ENCODE peak calls at places on chromosomes 5 and 9, in eight cellular contexts. One of them, this sample, is unnamed.

GRCh38 chr9:37998881-37999311 is 70.1 kb downstream of the SHB start:
- DNase-seq in activated T-cell treated with anti-CD3 and anti-CD28 coated beads, Interleukin-2, amount 50 U/mL, for 72 hours: no peak
- DNase-seq in stimulated activated CD8-positive, alpha-beta memory T cell treated with anti-CD3 and anti-CD28 coated beads, Interleukin-2, amount 100 ng/mL, for 1 hour: no peak
- DNase-seq in glutamatergic neuron: no peak
- DNase-seq in cardiac fibroblast: peak
- DNase-seq in SK-N-MC: no peak
- DNase-seq in NCI-H1105: no peak
- DNase-seq in GM12864: no peak
- DNase-seq in this sample: no peak

GRCh38 chr5:61319388-61320146 is 12.5 kb upstream of the ZSWIM6 start:
- DNase-seq in GM12864: peak
- DNase-seq in NCI-H1105: no peak
- DNase-seq in activated T-cell treated with anti-CD3 and anti-CD28 coated beads, Interleukin-2, amount 50 U/mL, for 72 hours: no peak
- DNase-seq in cardiac fibroblast: peak
- DNase-seq in SK-N-MC: peak
- DNase-seq in stimulated activated CD8-positive, alpha-beta memory T cell treated with anti-CD3 and anti-CD28 coated beads, Interleukin-2, amount 100 ng/mL, for 1 hour: no peak
- DNase-seq in glutamatergic neuron: no peak
- DNase-seq in this sample: no peak

GRCh38 chr5:67119010-67119409 is 77.6 kb downstream of the CD180 start:
- DNase-seq in cardiac fibroblast: no peak
- DNase-seq in glutamatergic neuron: no peak
- DNase-seq in SK-N-MC: no peak
- DNase-seq in stimulated activated CD8-positive, alpha-beta memory T cell treated with anti-CD3 and anti-CD28 coated beads, Interleukin-2, amount 100 ng/mL, for 1 hour: no peak
- DNase-seq in NCI-H1105: no peak
- DNase-seq in GM12864: no peak
- DNase-seq in activated T-cell treated with anti-CD3 and anti-CD28 coated beads, Interleukin-2, amount 50 U/mL, for 72 hours: no peak
- DNase-seq in this sample: no peak

GRCh38 chr9:119453490-119453911 is 84.3 kb upstream of the BRINP1 start:
- DNase-seq in cardiac fibroblast: no peak
- DNase-seq in stimulated activated CD8-positive, alpha-beta memory T cell treated with anti-CD3 and anti-CD28 coated beads, Interleukin-2, amount 100 ng/mL, for 1 hour: no peak
- DNase-seq in activated T-cell treated with anti-CD3 and anti-CD28 coated beads, Interleukin-2, amount 50 U/mL, for 72 hours: no peak
- DNase-seq in GM12864: no peak
- DNase-seq in NCI-H1105: no peak
- DNase-seq in glutamatergic neuron: no peak
- DNase-seq in SK-N-MC: no peak
- DNase-seq in this sample: no peak

GRCh38 chr9:71690058-71690691 is 78.1 kb downstream of the CEMIP2 start:
- DNase-seq in NCI-H1105: no peak
- DNase-seq in GM12864: no peak
- DNase-seq in activated T-cell treated with anti-CD3 and anti-CD28 coated beads, Interleukin-2, amount 50 U/mL, for 72 hours: no peak
- DNase-seq in stimulated activated CD8-positive, alpha-beta memory T cell treated with anti-CD3 and anti-CD28 coated beads, Interleukin-2, amount 100 ng/mL, for 1 hour: no peak
- DNase-seq in glutamatergic neuron: no peak
- DNase-seq in SK-N-MC: no peak
- DNase-seq in cardiac fibroblast: peak
- DNase-seq in this sample: no peak

GRCh38 chr9:29751220-29751619 is 2177.9 kb upstream of the C9orf72 start:
- DNase-seq in glutamatergic neuron: no peak
- DNase-seq in SK-N-MC: no peak
- DNase-seq in NCI-H1105: no peak
- DNase-seq in GM12864: no peak
- DNase-seq in stimulated activated CD8-positive, alpha-beta memory T cell treated with anti-CD3 and anti-CD28 coated beads, Interleukin-2, amount 100 ng/mL, for 1 hour: no peak
- DNase-seq in activated T-cell treated with anti-CD3 and anti-CD28 coated beads, Interleukin-2, amount 50 U/mL, for 72 hours: no peak
- DNase-seq in cardiac fibroblast: no peak
- DNase-seq in this sample: no peak

GRCh38 chr9:101072259-101072658 is 43.7 kb downstream of the PLPPR1 start:
- DNase-seq in SK-N-MC: no peak
- DNase-seq in stimulated activated CD8-positive, alpha-beta memory T cell treated with anti-CD3 and anti-CD28 coated beads, Interleukin-2, amount 100 ng/mL, for 1 hour: no peak
- DNase-seq in cardiac fibroblast: no peak
- DNase-seq in GM12864: no peak
- DNase-seq in glutamatergic neuron: no peak
- DNase-seq in activated T-cell treated with anti-CD3 and anti-CD28 coated beads, Interleukin-2, amount 50 U/mL, for 72 hours: no peak
- DNase-seq in NCI-H1105: no peak
- DNase-seq in this sample: no peak

GRCh38 chr5:142287096-142287972 is 37.5 kb downstream of the SPRY4 start:
- DNase-seq in NCI-H1105: no peak
- DNase-seq in stimulated activated CD8-positive, alpha-beta memory T cell treated with anti-CD3 and anti-CD28 coated beads, Interleukin-2, amount 100 ng/mL, for 1 hour: no peak
- DNase-seq in glutamatergic neuron: no peak
- DNase-seq in SK-N-MC: no peak
- DNase-seq in GM12864: no peak
- DNase-seq in activated T-cell treated with anti-CD3 and anti-CD28 coated beads, Interleukin-2, amount 50 U/mL, for 72 hours: no peak
- DNase-seq in cardiac fibroblast: no peak
- DNase-seq in this sample: no peak

GRCh38 chr9:136631038-136632000 is 31.4 kb upstream of the EGFL7 start:
- DNase-seq in SK-N-MC: no peak
- DNase-seq in GM12864: peak
- DNase-seq in activated T-cell treated with anti-CD3 and anti-CD28 coated beads, Interleukin-2, amount 50 U/mL, for 72 hours: peak
- DNase-seq in stimulated activated CD8-positive, alpha-beta memory T cell treated with anti-CD3 and anti-CD28 coated beads, Interleukin-2, amount 100 ng/mL, for 1 hour: peak
- DNase-seq in NCI-H1105: peak
- DNase-seq in glutamatergic neuron: peak
- DNase-seq in cardiac fibroblast: peak
- DNase-seq in this sample: no peak

This sample was measured in hippocampal formation.